ENCODE peak calls at places on chromosomes 2 and 18, in ten cellular contexts. O is mammary epithelial cell; U is NT2/D1; Z is vagina; D is aorta; G is Panc1; E is neural progenitor cell; M is cardiac muscle cell; Y is CD8-positive, alpha-beta memory T cell; T is small intestine. N is an unnamed sample.

GRCh38 chr2:109065335-109065734 is 63.7 kb upstream of the SH3RF3 start:
- DNase-seq in O (no peak), U (no peak), Z (no peak), D (no peak), G (no peak), E (no peak), M (no peak), Y (no peak), T (no peak), N (no peak)

GRCh38 chr18:52200406-52200805 is 139.6 kb upstream of the DCC start:
- DNase-seq in O (peak; percentile 17), U (no peak), Z (no peak), D (no peak), G (no peak), E (no peak), M (no peak), Y (no peak), T (no peak), N (no peak)

GRCh38 chr18:46407471-46408166 is 249.4 kb downstream of the LOXHD1 start:
- DNase-seq in O (peak; percentile 44), U (no peak), Z (no peak), D (no peak), G (no peak), E (no peak), M (no peak), Y (no peak), T (no peak), N (no peak)

GRCh38 chr2:219687266-219687665 is 59.8 kb downstream of the SLC4A3 start:
- DNase-seq in O (peak; percentile 24), U (no peak), Z (no peak), D (no peak), G (no peak), E (no peak), M (no peak), Y (no peak), T (no peak), N (peak; percentile 26)

GRCh38 chr2:227834423-227834822 is 20.8 kb downstream of the CCL20 start:
- DNase-seq in O (peak; percentile 62), U (no peak), Z (no peak), D (no peak), G (no peak), E (no peak), M (no peak), Y (no peak), T (no peak), N (no peak)

GRCh38 chr18:31450409-31450808 is 2.9 kb downstream of the DSG3 start:
- DNase-seq in O (peak; percentile 84), U (no peak), Z (no peak), D (no peak), G (no peak), E (no peak), M (no peak), Y (no peak), T (no peak), N (no peak)

GRCh38 chr2:232568161-232568560 is 17.7 kb downstream of the EIF4E2 start:
- DNase-seq in O (peak; percentile 86), U (no peak), Z (no peak), D (no peak), G (peak; percentile 15), E (no peak), M (no peak), Y (no peak), T (peak; percentile 28), N (no peak)

GRCh38 chr2:197599285-197599965 is 76.0 kb downstream of the RFTN2 start:
- DNase-seq in O (peak; percentile 54), U (peak; percentile 35), Z (no peak), D (no peak), G (no peak), E (peak; percentile 16), M (no peak), Y (no peak), T (no peak), N (peak; percentile 67)

GRCh38 chr2:232365621-232366321 is 12.8 kb upstream of the ALPP start:
- DNase-seq in O (peak; percentile 28), U (peak; percentile 61), Z (no peak), D (no peak), G (no peak), E (peak; percentile 67), M (no peak), Y (no peak), T (peak; percentile 32), N (peak; percentile 59)

GRCh38 chr2:131105950-131106801 is 1.0 kb downstream of the PLEKHB2 start:
- DNase-seq in O (peak; percentile 59), U (no peak), Z (no peak), D (peak; percentile 68), G (no peak), E (peak; percentile 23), M (no peak), Y (peak; percentile 13), T (peak; percentile 77), N (peak; percentile 33)

GRCh38 chr2:171249689-171250088 is 89.0 kb upstream of the TLK1 start:
- DNase-seq in O (no peak), U (no peak), Z (no peak), D (no peak), G (no peak), E (no peak), M (no peak), Y (no peak), T (no peak), N (no peak)

GRCh38 chr2:9139491-9140443 is 66.8 kb upstream of the ASAP2 start:
- DNase-seq in O (peak; percentile 31), U (peak; percentile 66), Z (peak; percentile 82), D (peak; percentile 86), G (peak; percentile 41), E (peak; percentile 85), M (peak; percentile 81), Y (peak; percentile 33), T (peak; percentile 64), N (peak; percentile 94)

GRCh38 chr2:69456950-69457445 is 19.8 kb upstream of the NFU1 start:
- DNase-seq in O (no peak), U (no peak), Z (no peak), D (no peak), G (no peak), E (no peak), M (no peak), Y (no peak), T (no peak), N (no peak)

GRCh38 chr18:23499571-23499889 is 3.8 kb upstream of the RMC1 start:
- DNase-seq in O (no peak), U (no peak), Z (no peak), D (no peak), G (no peak), E (no peak), M (no peak), Y (no peak), T (no peak), N (no peak)

GRCh38 chr2:234256516-234256915 is 206.0 kb downstream of the SPP2 start:
- DNase-seq in O (no peak), U (no peak), Z (no peak), D (no peak), G (no peak), E (no peak), M (no peak), Y (no peak), T (no peak), N (no peak)
- H3K4me1 ChIP-seq in O (peaks cover 81% of the 10 kb centered on the region), U (no peaks in the 10 kb centered on the region), Z (peaks cover 15% of the 10 kb centered on the region), D (no peaks in the 10 kb centered on the region), G (peaks cover 59% of the 10 kb centered on the region), E (no peaks in the 10 kb centered on the region), M (no peaks in the 10 kb centered on the region), Y (no peaks in the 10 kb centered on the region), T (no peaks in the 10 kb centered on the region), N (no peaks in the 10 kb centered on the region)

GRCh38 chr2:176699660-176700059 is 430.4 kb downstream of the MTX2 start:
- DNase-seq in O (no peak), U (no peak), Z (no peak), D (no peak), G (no peak), E (no peak), M (peak; percentile 57), Y (no peak), T (no peak), N (no peak)
- H3K36me3 ChIP-seq in O (no peaks in the 10 kb centered on the region), U (no peaks in the 10 kb centered on the region), Z (no peaks in the 10 kb centered on the region), D (no peaks in the 10 kb centered on the region), G (no peaks in the 10 kb centered on the region), E (no peaks in the 10 kb centered on the region), M (no peaks in the 10 kb centered on the region), Y (no peaks in the 10 kb centered on the region), T (no peaks in the 10 kb centered on the region), N (no peaks in the 10 kb centered on the region)

GRCh38 chr18:57791911-57792310 is 11.2 kb downstream of the ATP8B1 start:
- DNase-seq in O (no peak), U (no peak), Z (no peak), D (no peak), G (no peak), E (no peak), M (no peak), Y (no peak), T (no peak), N (no peak)

GRCh38 chr18:57794951-57795728 is 8.0 kb downstream of the ATP8B1 start:
- DNase-seq in O (no peak), U (no peak), Z (no peak), D (no peak), G (no peak), E (no peak), M (no peak), Y (no peak), T (no peak), N (no peak)

GRCh38 chr18:57791192-57791591 is 11.9 kb downstream of the ATP8B1 start:
- DNase-seq in O (no peak), U (no peak), Z (no peak), D (no peak), G (no peak), E (no peak), M (no peak), Y (no peak), T (no peak), N (no peak)

GRCh38 chr18:57792741-57793629 is 10.1 kb downstream of the ATP8B1 start:
- DNase-seq in O (no peak), U (no peak), Z (no peak), D (no peak), G (no peak), E (no peak), M (no peak), Y (no peak), T (no peak), N (peak; percentile 15)

DNA sequence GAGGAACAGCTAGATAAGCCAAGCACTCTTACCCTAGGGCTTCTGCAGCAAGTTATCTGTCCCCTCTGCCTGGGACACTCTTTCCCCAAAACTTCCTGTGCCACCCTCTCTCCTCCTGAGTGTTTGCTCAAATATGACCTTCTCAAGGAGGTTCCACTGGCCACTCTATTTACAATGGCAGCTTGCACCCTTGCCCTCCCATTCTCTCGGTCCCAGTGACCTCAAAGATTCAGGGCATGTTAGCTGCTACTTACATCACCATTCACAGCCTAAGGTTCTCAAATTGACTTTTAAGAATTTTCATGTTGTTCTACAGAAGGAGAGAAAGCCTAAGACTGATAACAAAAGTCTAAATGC is 9.5 kb downstream of the ATP8B1 start:
- DNase-seq in O (no peak), U (no peak), Z (no peak), D (no peak), G (no peak), E (no peak), M (no peak), Y (no peak), T (no peak), N (no peak)
- H3K4me3 ChIP-seq in O (no peak overlapping the region), U (no peak overlapping the region), Z (peak overlapping the region; percentile 13), D (no peak overlapping the region), G (peak overlapping the region; percentile 43), E (no peak overlapping the region), M (no peak overlapping the region), Y (no peak overlapping the region), T (no peak overlapping the region), N (no peak overlapping the region)

DNA sequence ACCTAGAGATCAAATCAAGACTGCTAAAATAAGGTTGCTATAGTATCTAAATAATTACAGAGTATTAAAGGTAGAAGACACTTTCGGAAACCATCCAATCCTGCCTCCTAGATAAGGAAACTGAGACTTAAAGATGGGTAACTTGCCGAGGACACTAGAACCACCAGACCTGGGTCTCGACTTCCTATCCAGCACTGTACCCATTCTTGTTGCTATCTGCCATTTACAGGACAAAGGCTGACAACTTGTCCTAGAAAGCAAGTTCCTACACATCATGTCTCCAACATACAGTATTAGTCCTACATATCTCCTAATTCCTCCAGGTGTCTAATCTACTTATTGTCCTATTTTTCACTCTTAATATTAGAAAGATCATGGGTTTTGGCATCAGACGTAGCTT is 37.7 kb downstream of the TRAK2 start:
- DNase-seq in O (no peak), U (no peak), Z (no peak), D (no peak), G (no peak), E (no peak), M (no peak), Y (no peak), T (no peak), N (no peak)
- H3K4me1 ChIP-seq in O (no peaks in the 10 kb centered on the region), U (no peaks in the 10 kb centered on the region), Z (peaks cover 24% of the 10 kb centered on the region), D (peaks cover 4% of the 10 kb centered on the region), G (no peaks in the 10 kb centered on the region), E (no peaks in the 10 kb centered on the region), M (peaks cover 32% of the 10 kb centered on the region), Y (peaks cover 37% of the 10 kb centered on the region), T (no peaks in the 10 kb centered on the region), N (peaks cover 12% of the 10 kb centered on the region)

N was measured in HAP-1.